ENCODE peak calls at places on chromosomes 5 and 9, in six cellular contexts. One of them, this sample, is unnamed.

GRCh38 chr5:1808466-1808865 is 7.3 kb downstream of the NDUFS6 start:
- DNase-seq in CD8-positive, alpha-beta memory T cell: no peak
- DNase-seq in stimulated activated CD8-positive, alpha-beta memory T cell treated with anti-CD3 and anti-CD28 coated beads, Interleukin-7, amount 100 ng/mL, for 1 hour: no peak
- DNase-seq in PC-3: no peak
- DNase-seq in dorsolateral prefrontal cortex: no peak
- DNase-seq in fibroblast of the aortic adventitia: peak
- DNase-seq in this sample: no peak

GRCh38 chr9:98978231-98978681 is 34.5 kb downstream of the COL15A1 start:
- DNase-seq in dorsolateral prefrontal cortex: no peak
- DNase-seq in CD8-positive, alpha-beta memory T cell: no peak
- DNase-seq in stimulated activated CD8-positive, alpha-beta memory T cell treated with anti-CD3 and anti-CD28 coated beads, Interleukin-7, amount 100 ng/mL, for 1 hour: no peak
- DNase-seq in fibroblast of the aortic adventitia: no peak
- DNase-seq in PC-3: no peak
- DNase-seq in this sample: no peak

GRCh38 chr5:55308254-55308836 is 556 bp downstream of the MTREX start:
- DNase-seq in stimulated activated CD8-positive, alpha-beta memory T cell treated with anti-CD3 and anti-CD28 coated beads, Interleukin-7, amount 100 ng/mL, for 1 hour: no peak
- DNase-seq in fibroblast of the aortic adventitia: peak
- DNase-seq in PC-3: no peak
- DNase-seq in CD8-positive, alpha-beta memory T cell: no peak
- DNase-seq in dorsolateral prefrontal cortex: no peak
- DNase-seq in this sample: no peak

GRCh38 chr5:68884893-68885292 is 208.9 kb upstream of the SLC30A5 start:
- DNase-seq in PC-3: peak
- DNase-seq in dorsolateral prefrontal cortex: no peak
- DNase-seq in CD8-positive, alpha-beta memory T cell: no peak
- DNase-seq in fibroblast of the aortic adventitia: no peak
- DNase-seq in stimulated activated CD8-positive, alpha-beta memory T cell treated with anti-CD3 and anti-CD28 coated beads, Interleukin-7, amount 100 ng/mL, for 1 hour: no peak
- DNase-seq in this sample: no peak

GRCh38 chr9:36862206-36863145 is 171.6 kb downstream of the PAX5 start:
- DNase-seq in CD8-positive, alpha-beta memory T cell: no peak
- DNase-seq in dorsolateral prefrontal cortex: peak
- DNase-seq in stimulated activated CD8-positive, alpha-beta memory T cell treated with anti-CD3 and anti-CD28 coated beads, Interleukin-7, amount 100 ng/mL, for 1 hour: no peak
- DNase-seq in fibroblast of the aortic adventitia: peak
- DNase-seq in PC-3: peak
- DNase-seq in this sample: no peak

GRCh38 chr9:72338631-72339030 is 26.4 kb downstream of the ZFAND5 start:
- DNase-seq in PC-3: no peak
- DNase-seq in stimulated activated CD8-positive, alpha-beta memory T cell treated with anti-CD3 and anti-CD28 coated beads, Interleukin-7, amount 100 ng/mL, for 1 hour: no peak
- DNase-seq in fibroblast of the aortic adventitia: no peak
- DNase-seq in dorsolateral prefrontal cortex: no peak
- DNase-seq in CD8-positive, alpha-beta memory T cell: no peak
- DNase-seq in this sample: no peak

GRCh38 chr9:76677481-76678055 is 86.7 kb upstream of the PCA3 start:
- DNase-seq in CD8-positive, alpha-beta memory T cell: no peak
- DNase-seq in stimulated activated CD8-positive, alpha-beta memory T cell treated with anti-CD3 and anti-CD28 coated beads, Interleukin-7, amount 100 ng/mL, for 1 hour: no peak
- DNase-seq in PC-3: no peak
- DNase-seq in dorsolateral prefrontal cortex: no peak
- DNase-seq in fibroblast of the aortic adventitia: peak
- DNase-seq in this sample: no peak

GRCh38 chr5:113606298-113607134 is 93.0 kb downstream of the YTHDC2 start:
- DNase-seq in dorsolateral prefrontal cortex: peak
- DNase-seq in PC-3: peak
- DNase-seq in stimulated activated CD8-positive, alpha-beta memory T cell treated with anti-CD3 and anti-CD28 coated beads, Interleukin-7, amount 100 ng/mL, for 1 hour: no peak
- DNase-seq in CD8-positive, alpha-beta memory T cell: peak
- DNase-seq in fibroblast of the aortic adventitia: peak
- DNase-seq in this sample: no peak

This sample was measured in esophagus squamous epithelium.